ENCODE peak calls at places on chromosome 19, in six cellular contexts. One of them, this sample, is unnamed.

GRCh38 chr19:10110076-10110971 is 1.2 kb upstream of the P2RY11 start:
- DNase-seq in heart left ventricle: no peak
- DNase-seq in suprapubic skin: no peak
- DNase-seq in fibroblast of lung: no peak
- DNase-seq in brain microvascular endothelial cell: no peak
- DNase-seq in kidney: no peak
- DNase-seq in this sample: no peak

GRCh38 chr19:43532571-43532961 is 422 bp upstream of the ZNF575 start:
- DNase-seq in kidney: peak
- DNase-seq in heart left ventricle: peak
- DNase-seq in suprapubic skin: peak
- DNase-seq in brain microvascular endothelial cell: no peak
- DNase-seq in fibroblast of lung: no peak
- DNase-seq in this sample: peak

GRCh38 chr19:50317115-50317514 is 12.1 kb downstream of the KCNC3 start:
- DNase-seq in brain microvascular endothelial cell: no peak
- DNase-seq in suprapubic skin: no peak
- DNase-seq in heart left ventricle: no peak
- DNase-seq in kidney: no peak
- DNase-seq in fibroblast of lung: no peak
- DNase-seq in this sample: no peak

GRCh38 chr19:55336101-55336500 is 3.6 kb upstream of the KMT5C start:
- DNase-seq in brain microvascular endothelial cell: no peak
- DNase-seq in suprapubic skin: no peak
- DNase-seq in heart left ventricle: no peak
- DNase-seq in kidney: no peak
- DNase-seq in fibroblast of lung: peak
- DNase-seq in this sample: no peak

GRCh38 chr19:17538684-17539287 is 16.7 kb upstream of the COLGALT1 start:
- DNase-seq in suprapubic skin: no peak
- DNase-seq in brain microvascular endothelial cell: no peak
- DNase-seq in heart left ventricle: no peak
- DNase-seq in kidney: peak
- DNase-seq in fibroblast of lung: no peak
- DNase-seq in this sample: no peak

GRCh38 chr19:23698711-23699520 is 11.9 kb upstream of the ZNF675 start:
- DNase-seq in brain microvascular endothelial cell: no peak
- DNase-seq in heart left ventricle: no peak
- DNase-seq in fibroblast of lung: no peak
- DNase-seq in suprapubic skin: no peak
- DNase-seq in kidney: no peak
- DNase-seq in this sample: no peak

GRCh38 chr19:41821003-41821735 is 23.3 kb downstream of the LYPD4 start:
- DNase-seq in kidney: no peak
- DNase-seq in heart left ventricle: no peak
- DNase-seq in brain microvascular endothelial cell: peak
- DNase-seq in suprapubic skin: no peak
- DNase-seq in fibroblast of lung: peak
- DNase-seq in this sample: no peak

GRCh38 chr19:48271531-48272151 is 1.8 kb downstream of the ZNF114 start:
- DNase-seq in fibroblast of lung: peak
- DNase-seq in heart left ventricle: peak
- DNase-seq in brain microvascular endothelial cell: peak
- DNase-seq in kidney: peak
- DNase-seq in suprapubic skin: peak
- DNase-seq in this sample: no peak

GRCh38 chr19:33302175-33302973 is at the start of gene CEBPA:
- DNase-seq in suprapubic skin: peak
- DNase-seq in brain microvascular endothelial cell: peak
- DNase-seq in kidney: peak
- DNase-seq in heart left ventricle: peak
- DNase-seq in fibroblast of lung: peak
- DNase-seq in this sample: peak

GRCh38 chr19:33459220-33459619 is 62.4 kb downstream of the PEPD start:
- DNase-seq in brain microvascular endothelial cell: no peak
- DNase-seq in fibroblast of lung: no peak
- DNase-seq in kidney: no peak
- DNase-seq in suprapubic skin: no peak
- DNase-seq in heart left ventricle: no peak
- DNase-seq in this sample: peak

GRCh38 chr19:38717855-38718254 is 26.4 kb downstream of the CAPN12 start:
- DNase-seq in heart left ventricle: no peak
- DNase-seq in fibroblast of lung: no peak
- DNase-seq in kidney: no peak
- DNase-seq in suprapubic skin: no peak
- DNase-seq in brain microvascular endothelial cell: no peak
- DNase-seq in this sample: no peak

GRCh38 chr19:31140717-31141116 is 208.5 kb downstream of the TSHZ3 start:
- DNase-seq in fibroblast of lung: peak
- DNase-seq in suprapubic skin: no peak
- DNase-seq in heart left ventricle: no peak
- DNase-seq in brain microvascular endothelial cell: peak
- DNase-seq in kidney: no peak
- DNase-seq in this sample: no peak

GRCh38 chr19:40466219-40467006 is at the start of gene SPTBN4:
- DNase-seq in kidney: peak
- DNase-seq in heart left ventricle: peak
- DNase-seq in suprapubic skin: peak
- DNase-seq in fibroblast of lung: no peak
- DNase-seq in brain microvascular endothelial cell: no peak
- DNase-seq in this sample: peak

GRCh38 chr19:38039966-38040365 is 133.0 kb downstream of the SIPA1L3 start:
- DNase-seq in suprapubic skin: no peak
- DNase-seq in fibroblast of lung: peak
- DNase-seq in heart left ventricle: no peak
- DNase-seq in brain microvascular endothelial cell: peak
- DNase-seq in kidney: no peak
- DNase-seq in this sample: no peak

GRCh38 chr19:1082165-1082927 is 12.8 kb downstream of the POLR2E start:
- DNase-seq in fibroblast of lung: peak
- DNase-seq in heart left ventricle: peak
- DNase-seq in brain microvascular endothelial cell: no peak
- DNase-seq in suprapubic skin: peak
- DNase-seq in kidney: peak
- DNase-seq in this sample: peak

GRCh38 chr19:887072-887471 is 5.9 kb downstream of the MED16 start:
- DNase-seq in fibroblast of lung: peak
- DNase-seq in kidney: no peak
- DNase-seq in heart left ventricle: no peak
- DNase-seq in suprapubic skin: no peak
- DNase-seq in brain microvascular endothelial cell: peak
- DNase-seq in this sample: no peak

GRCh38 chr19:48543121-48543710 is 8.8 kb upstream of the SULT2B1 start:
- DNase-seq in fibroblast of lung: peak
- DNase-seq in kidney: peak
- DNase-seq in suprapubic skin: no peak
- DNase-seq in heart left ventricle: no peak
- DNase-seq in brain microvascular endothelial cell: peak
- DNase-seq in this sample: peak

GRCh38 chr19:49333426-49334288 is 1.5 kb upstream of the CD37 start:
- DNase-seq in fibroblast of lung: no peak
- DNase-seq in brain microvascular endothelial cell: no peak
- DNase-seq in heart left ventricle: peak
- DNase-seq in kidney: peak
- DNase-seq in suprapubic skin: no peak
- DNase-seq in this sample: peak

GRCh38 chr19:44643605-44644390 is at the start of gene PVR:
- DNase-seq in brain microvascular endothelial cell: peak
- DNase-seq in heart left ventricle: peak
- DNase-seq in suprapubic skin: peak
- DNase-seq in fibroblast of lung: peak
- DNase-seq in kidney: peak
- DNase-seq in this sample: peak

GRCh38 chr19:3682741-3683404 is 17.4 kb downstream of the PIP5K1C start:
- DNase-seq in fibroblast of lung: peak
- DNase-seq in brain microvascular endothelial cell: peak
- DNase-seq in heart left ventricle: no peak
- DNase-seq in kidney: peak
- DNase-seq in suprapubic skin: no peak
- DNase-seq in this sample: no peak

GRCh38 chr19:3684817-3685410 is 15.4 kb downstream of the PIP5K1C start:
- DNase-seq in brain microvascular endothelial cell: no peak
- DNase-seq in fibroblast of lung: no peak
- DNase-seq in kidney: no peak
- DNase-seq in suprapubic skin: no peak
- DNase-seq in heart left ventricle: no peak
- DNase-seq in this sample: no peak

GRCh38 chr19:3683405-3683865 is 16.8 kb downstream of the PIP5K1C start:
- DNase-seq in suprapubic skin: peak
- DNase-seq in brain microvascular endothelial cell: peak
- DNase-seq in kidney: peak
- DNase-seq in heart left ventricle: peak
- DNase-seq in fibroblast of lung: peak
- DNase-seq in this sample: no peak

GRCh38 chr19:3682286-3682685 is 18.0 kb downstream of the PIP5K1C start:
- DNase-seq in brain microvascular endothelial cell: no peak
- DNase-seq in heart left ventricle: no peak
- DNase-seq in fibroblast of lung: no peak
- DNase-seq in kidney: no peak
- DNase-seq in suprapubic skin: no peak
- DNase-seq in this sample: no peak

DNA sequence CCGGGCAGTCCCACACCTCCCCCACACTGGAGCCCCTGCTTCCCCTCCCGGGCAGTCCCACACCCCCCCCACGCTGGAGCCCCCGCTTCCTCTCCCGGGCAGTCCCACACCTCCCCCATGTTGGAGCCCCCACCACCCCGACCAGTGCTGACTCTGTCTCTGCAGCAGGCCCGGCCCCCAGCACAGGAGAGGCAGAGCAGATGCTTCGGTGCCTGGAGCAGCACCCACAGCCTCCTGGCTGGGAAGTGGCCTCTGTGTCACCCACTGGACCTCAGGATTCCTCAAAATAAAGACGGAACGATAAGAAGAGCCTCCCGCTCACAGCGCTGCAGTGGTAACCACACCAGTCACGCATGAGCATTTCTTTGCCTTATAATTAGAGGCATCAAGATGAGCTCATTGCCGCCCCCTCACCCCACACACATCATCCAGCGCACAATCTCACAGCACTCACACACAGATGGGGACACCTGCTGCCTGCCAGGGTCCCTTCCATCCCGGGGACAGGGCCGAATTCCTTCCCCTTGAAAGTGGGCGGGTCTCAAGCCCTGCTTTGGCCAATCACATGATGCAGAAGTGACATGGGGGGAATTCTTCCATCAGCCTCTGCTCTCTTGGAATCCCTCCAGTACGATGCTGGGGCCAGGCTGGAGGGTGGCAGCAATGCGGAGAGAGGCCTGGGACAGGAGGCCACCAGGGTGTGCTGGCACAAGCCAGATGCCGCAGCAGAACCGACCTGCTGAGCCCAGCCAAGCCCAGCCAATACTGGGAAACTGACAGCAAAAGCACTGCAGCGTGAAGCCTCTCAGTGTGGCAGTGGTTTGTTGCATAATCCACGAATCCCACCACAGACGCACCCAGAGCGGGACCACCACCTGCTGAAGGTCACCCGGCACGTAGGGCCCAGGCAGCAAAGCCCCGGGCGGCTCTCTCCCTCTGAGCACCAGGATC is 16.1 kb downstream of the PIP5K1C start:
- DNase-seq in brain microvascular endothelial cell: peak
- DNase-seq in suprapubic skin: no peak
- DNase-seq in heart left ventricle: no peak
- DNase-seq in kidney: peak
- DNase-seq in fibroblast of lung: peak
- DNase-seq in this sample: no peak
- H3K27ac ChIP-seq in brain microvascular endothelial cell: peak
- H3K27ac ChIP-seq in suprapubic skin: no peak
- H3K27ac ChIP-seq in heart left ventricle: peak
- H3K27ac ChIP-seq in kidney: no peak
- H3K27ac ChIP-seq in fibroblast of lung: no peak
- H3K27ac ChIP-seq in this sample: peak

DNA sequence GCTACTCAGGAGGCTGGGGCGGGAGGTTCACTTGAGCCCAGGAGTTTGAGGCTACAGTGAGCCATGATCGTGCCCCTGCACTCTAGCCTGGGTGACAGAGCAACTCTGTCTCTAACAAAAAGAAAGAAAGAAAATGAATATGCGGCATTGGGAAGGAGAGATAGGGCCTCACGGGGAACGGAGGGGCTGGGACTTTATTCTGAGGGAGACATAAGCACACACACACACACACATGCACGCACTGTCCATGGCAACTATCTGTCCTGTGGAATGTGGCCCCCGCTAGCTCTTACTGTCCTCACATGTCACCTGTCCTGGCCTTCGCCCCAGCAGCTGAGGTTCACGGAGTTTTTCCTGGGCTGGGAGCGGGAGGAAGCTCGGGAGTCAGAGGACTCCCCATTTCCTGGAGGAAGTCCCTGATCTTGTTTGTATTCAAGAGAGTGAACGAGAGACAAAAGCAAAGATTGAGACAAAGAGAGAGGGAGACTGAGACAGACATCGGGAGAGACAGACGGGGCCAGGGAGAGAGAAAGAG is 654 bp downstream of the STAP2 start:
- DNase-seq in heart left ventricle: no peak
- DNase-seq in kidney: no peak
- DNase-seq in suprapubic skin: peak
- DNase-seq in brain microvascular endothelial cell: no peak
- DNase-seq in fibroblast of lung: peak
- DNase-seq in this sample: peak
- H3K27ac ChIP-seq in heart left ventricle: peak
- H3K27ac ChIP-seq in kidney: no peak
- H3K27ac ChIP-seq in suprapubic skin: peak
- H3K27ac ChIP-seq in brain microvascular endothelial cell: no peak
- H3K27ac ChIP-seq in fibroblast of lung: no peak
- H3K27ac ChIP-seq in this sample: peak

DNA sequence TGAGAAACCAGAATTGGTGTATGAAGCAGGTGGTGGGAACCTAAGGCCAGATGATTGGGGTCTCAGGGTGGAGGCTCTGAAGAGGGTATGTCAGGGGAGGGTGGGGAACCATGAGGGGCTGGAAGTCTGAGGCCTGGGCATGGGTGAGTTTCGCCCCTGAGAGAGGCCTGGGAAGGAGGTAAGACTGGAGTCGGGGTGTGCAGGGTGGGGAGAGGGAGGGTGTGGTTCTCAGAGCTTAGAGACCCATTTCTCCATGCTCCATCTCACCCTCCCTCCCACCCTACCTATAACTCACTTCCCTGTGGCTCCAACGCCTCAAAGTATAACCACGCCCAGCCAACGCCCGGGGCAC is 1.0 kb upstream of the KLHL26 start:
- DNase-seq in kidney: no peak
- DNase-seq in heart left ventricle: no peak
- DNase-seq in fibroblast of lung: no peak
- DNase-seq in brain microvascular endothelial cell: no peak
- DNase-seq in suprapubic skin: no peak
- DNase-seq in this sample: no peak
- H3K27ac ChIP-seq in kidney: no peak
- H3K27ac ChIP-seq in heart left ventricle: no peak
- H3K27ac ChIP-seq in fibroblast of lung: no peak
- H3K27ac ChIP-seq in brain microvascular endothelial cell: no peak
- H3K27ac ChIP-seq in suprapubic skin: peak
- H3K27ac ChIP-seq in this sample: peak

DNA sequence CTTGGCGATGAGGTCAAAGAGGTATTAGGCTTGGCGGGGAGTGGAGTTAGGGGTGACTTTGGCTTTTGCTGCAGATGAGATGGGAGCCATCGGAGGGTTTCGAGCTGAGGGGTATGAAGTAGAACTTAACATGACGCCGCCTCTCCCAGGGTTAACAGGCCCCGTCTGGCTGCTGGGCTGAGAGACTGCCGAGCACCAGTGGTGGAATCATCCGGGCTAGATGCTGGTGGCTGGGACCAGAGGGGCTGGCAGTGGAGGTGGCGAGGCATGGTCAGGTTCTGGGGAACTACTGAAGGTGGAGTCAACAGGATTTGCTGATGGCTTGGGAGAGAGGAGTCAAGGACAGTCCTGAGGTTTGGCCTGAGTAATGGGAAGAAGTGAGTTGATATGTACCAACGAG is 4.9 kb downstream of the RFX2 start:
- DNase-seq in suprapubic skin: no peak
- DNase-seq in fibroblast of lung: no peak
- DNase-seq in kidney: no peak
- DNase-seq in brain microvascular endothelial cell: no peak
- DNase-seq in heart left ventricle: no peak
- DNase-seq in this sample: no peak
- H3K27ac ChIP-seq in suprapubic skin: peak
- H3K27ac ChIP-seq in fibroblast of lung: no peak
- H3K27ac ChIP-seq in kidney: no peak
- H3K27ac ChIP-seq in brain microvascular endothelial cell: no peak
- H3K27ac ChIP-seq in heart left ventricle: peak
- H3K27ac ChIP-seq in this sample: peak

This sample was measured in breast epithelium.